ENCODE peak calls at places on chromosomes 13 and 19, in six cellular contexts. One of them, this sample, is unnamed.

GRCh38 chr13:21014666-21015170 is 46.7 kb downstream of the LATS2 start:
- DNase-seq in mesendoderm: no peak
- DNase-seq in IMR-90: peak
- DNase-seq in trophoblast cell: no peak
- DNase-seq in H9: no peak
- DNase-seq in H1: no peak
- DNase-seq in this sample: no peak

GRCh38 chr19:52670046-52670445 is 31.9 kb upstream of the ZNF83 start:
- DNase-seq in mesendoderm: peak
- DNase-seq in trophoblast cell: peak
- DNase-seq in H9: no peak
- DNase-seq in H1: no peak
- DNase-seq in IMR-90: no peak
- DNase-seq in this sample: no peak

GRCh38 chr19:2064788-2065524 is 13.9 kb upstream of the MKNK2 start:
- DNase-seq in IMR-90: no peak
- DNase-seq in H9: no peak
- DNase-seq in H1: no peak
- DNase-seq in trophoblast cell: no peak
- DNase-seq in mesendoderm: no peak
- DNase-seq in this sample: no peak

GRCh38 chr19:4969772-4970531 is 1.0 kb downstream of the KDM4B start:
- DNase-seq in mesendoderm: no peak
- DNase-seq in trophoblast cell: peak
- DNase-seq in IMR-90: no peak
- DNase-seq in H1: no peak
- DNase-seq in H9: no peak
- DNase-seq in this sample: peak

GRCh38 chr13:28429685-28430290 is 65.1 kb downstream of the FLT1 start:
- DNase-seq in H9: peak
- DNase-seq in trophoblast cell: peak
- DNase-seq in H1: peak
- DNase-seq in mesendoderm: peak
- DNase-seq in IMR-90: peak
- DNase-seq in this sample: no peak

GRCh38 chr19:22606954-22607652 is 27.0 kb upstream of the ZNF492 start:
- DNase-seq in mesendoderm: no peak
- DNase-seq in H9: no peak
- DNase-seq in IMR-90: no peak
- DNase-seq in trophoblast cell: no peak
- DNase-seq in H1: no peak
- DNase-seq in this sample: no peak

GRCh38 chr19:6693681-6694080 is 23.7 kb upstream of the TNFSF14 start:
- DNase-seq in trophoblast cell: no peak
- DNase-seq in H9: peak
- DNase-seq in IMR-90: no peak
- DNase-seq in H1: no peak
- DNase-seq in mesendoderm: no peak
- DNase-seq in this sample: no peak

GRCh38 chr13:71517004-71517403 is 350.0 kb downstream of the DACH1 start:
- DNase-seq in trophoblast cell: no peak
- DNase-seq in IMR-90: no peak
- DNase-seq in mesendoderm: no peak
- DNase-seq in H9: no peak
- DNase-seq in H1: no peak
- DNase-seq in this sample: no peak

GRCh38 chr19:10009714-10010224 is 535 bp downstream of the COL5A3 start:
- DNase-seq in H1: no peak
- DNase-seq in trophoblast cell: no peak
- DNase-seq in IMR-90: no peak
- DNase-seq in mesendoderm: no peak
- DNase-seq in H9: no peak
- DNase-seq in this sample: no peak

GRCh38 chr19:17306285-17306714 is 628 bp downstream of the MRPL34 start:
- DNase-seq in trophoblast cell: no peak
- DNase-seq in H1: no peak
- DNase-seq in IMR-90: no peak
- DNase-seq in H9: no peak
- DNase-seq in mesendoderm: no peak
- DNase-seq in this sample: no peak
- H3K23ac ChIP-seq in trophoblast cell: no peak
- H3K23ac ChIP-seq in H1: no peak
- H3K23ac ChIP-seq in IMR-90: peak
- H3K23ac ChIP-seq in H9: no peak
- H3K23ac ChIP-seq in mesendoderm: no peak
- H3K23ac ChIP-seq in this sample: peak

GRCh38 chr19:38650180-38650775 is 2.8 kb downstream of the ACTN4 start:
- DNase-seq in IMR-90: no peak
- DNase-seq in H9: no peak
- DNase-seq in trophoblast cell: no peak
- DNase-seq in H1: no peak
- DNase-seq in mesendoderm: no peak
- DNase-seq in this sample: no peak

GRCh38 chr19:38647368-38647965 is at the start of gene ACTN4:
- DNase-seq in H9: peak
- DNase-seq in H1: peak
- DNase-seq in mesendoderm: peak
- DNase-seq in IMR-90: peak
- DNase-seq in trophoblast cell: peak
- DNase-seq in this sample: peak

GRCh38 chr19:38649305-38650179 is 2.1 kb downstream of the ACTN4 start:
- DNase-seq in mesendoderm: no peak
- DNase-seq in IMR-90: no peak
- DNase-seq in H9: no peak
- DNase-seq in trophoblast cell: no peak
- DNase-seq in H1: no peak
- DNase-seq in this sample: no peak

GRCh38 chr19:38648789-38649304 is 1.4 kb downstream of the ACTN4 start:
- DNase-seq in mesendoderm: no peak
- DNase-seq in trophoblast cell: no peak
- DNase-seq in H9: no peak
- DNase-seq in H1: no peak
- DNase-seq in IMR-90: no peak
- DNase-seq in this sample: no peak

DNA sequence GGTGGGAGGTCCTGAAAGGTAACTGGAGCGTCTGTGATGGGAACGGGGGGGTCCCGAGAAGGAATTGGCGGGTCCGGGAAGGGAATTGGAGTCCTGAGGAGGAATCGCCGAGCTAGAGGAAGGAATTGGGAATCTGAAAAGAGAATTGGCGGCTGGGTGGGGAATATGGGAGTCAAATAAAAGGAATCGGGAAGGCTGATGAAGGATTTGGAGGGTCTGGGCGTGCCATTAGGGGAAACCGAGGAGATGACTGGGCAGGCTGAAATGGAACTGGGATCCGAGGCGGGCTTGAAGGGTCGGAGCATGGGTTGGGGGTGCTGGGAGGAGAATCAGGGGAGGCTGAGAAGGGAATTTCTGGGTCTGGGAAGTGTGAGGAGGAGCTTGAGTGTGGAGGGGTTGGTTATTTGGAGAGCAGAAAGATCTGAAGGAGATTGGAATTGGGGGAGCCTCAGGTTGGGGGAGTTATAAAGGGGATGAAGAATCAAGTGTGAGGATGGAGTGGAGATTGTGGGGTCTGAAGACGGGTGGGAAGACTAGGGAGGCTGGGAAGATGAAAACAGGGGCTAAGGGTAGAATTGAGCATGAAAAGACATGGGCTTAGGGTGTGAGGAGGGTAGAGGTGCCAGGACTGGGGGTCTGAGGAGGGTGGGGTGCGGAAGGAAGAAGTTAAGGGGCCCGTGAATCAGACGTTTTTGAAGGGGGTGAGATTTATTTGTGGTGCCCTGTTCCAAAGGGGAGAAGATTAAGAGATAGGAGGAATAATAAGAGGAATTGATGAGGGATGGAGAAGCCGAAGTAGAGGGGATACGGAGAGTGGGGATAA is 728 bp downstream of the ACTN4 start:
- DNase-seq in trophoblast cell: no peak
- DNase-seq in H9: no peak
- DNase-seq in IMR-90: no peak
- DNase-seq in mesendoderm: no peak
- DNase-seq in H1: no peak
- DNase-seq in this sample: no peak
- H3K23ac ChIP-seq in trophoblast cell: no peak
- H3K23ac ChIP-seq in H9: no peak
- H3K23ac ChIP-seq in IMR-90: peak
- H3K23ac ChIP-seq in mesendoderm: no peak
- H3K23ac ChIP-seq in H1: no peak
- H3K23ac ChIP-seq in this sample: peak

DNA sequence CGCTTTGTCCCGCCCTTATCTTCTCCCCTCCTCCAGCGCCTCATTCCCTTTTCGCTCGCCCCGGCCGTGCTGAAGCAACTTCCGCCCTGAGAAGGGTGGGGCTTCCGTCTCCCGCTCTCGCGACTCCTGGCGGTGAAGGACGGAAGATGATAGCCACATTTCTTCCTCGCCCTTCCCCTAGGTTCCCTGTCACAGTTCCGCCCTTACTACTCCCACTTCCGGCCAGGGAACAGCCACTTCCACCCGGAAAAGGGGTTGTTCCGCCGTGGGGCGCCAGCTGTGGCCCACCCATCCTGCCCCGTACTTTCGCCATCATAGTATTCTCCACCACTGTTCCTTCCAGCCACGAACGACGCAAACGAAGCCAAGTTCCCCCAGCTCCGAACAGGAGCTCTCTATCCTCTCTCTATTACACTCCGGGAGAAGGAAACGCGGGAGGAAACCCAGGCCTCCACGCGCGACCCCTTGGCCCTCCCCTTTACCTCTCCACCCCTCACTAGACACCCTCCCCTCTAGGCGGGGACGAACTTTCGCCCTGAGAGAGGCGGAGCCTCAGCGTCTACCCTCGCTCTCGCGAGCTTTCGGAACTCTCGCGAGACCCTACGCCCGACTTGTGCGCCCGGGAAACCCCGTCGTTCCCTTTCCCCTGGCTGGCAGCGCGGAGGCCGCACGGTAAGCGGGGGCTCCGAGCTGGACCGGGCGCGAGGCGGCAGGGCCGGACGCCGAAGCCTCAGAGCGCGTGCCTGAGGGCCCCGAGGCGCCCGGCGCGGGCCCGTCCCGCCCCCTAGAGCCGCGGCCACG is at the start of gene RPS19:
- DNase-seq in H9: peak
- DNase-seq in IMR-90: peak
- DNase-seq in mesendoderm: peak
- DNase-seq in H1: peak
- DNase-seq in trophoblast cell: peak
- DNase-seq in this sample: peak
- H3K23ac ChIP-seq in H9: no peak
- H3K23ac ChIP-seq in IMR-90: peak
- H3K23ac ChIP-seq in mesendoderm: peak
- H3K23ac ChIP-seq in H1: no peak
- H3K23ac ChIP-seq in trophoblast cell: no peak
- H3K23ac ChIP-seq in this sample: peak

DNA sequence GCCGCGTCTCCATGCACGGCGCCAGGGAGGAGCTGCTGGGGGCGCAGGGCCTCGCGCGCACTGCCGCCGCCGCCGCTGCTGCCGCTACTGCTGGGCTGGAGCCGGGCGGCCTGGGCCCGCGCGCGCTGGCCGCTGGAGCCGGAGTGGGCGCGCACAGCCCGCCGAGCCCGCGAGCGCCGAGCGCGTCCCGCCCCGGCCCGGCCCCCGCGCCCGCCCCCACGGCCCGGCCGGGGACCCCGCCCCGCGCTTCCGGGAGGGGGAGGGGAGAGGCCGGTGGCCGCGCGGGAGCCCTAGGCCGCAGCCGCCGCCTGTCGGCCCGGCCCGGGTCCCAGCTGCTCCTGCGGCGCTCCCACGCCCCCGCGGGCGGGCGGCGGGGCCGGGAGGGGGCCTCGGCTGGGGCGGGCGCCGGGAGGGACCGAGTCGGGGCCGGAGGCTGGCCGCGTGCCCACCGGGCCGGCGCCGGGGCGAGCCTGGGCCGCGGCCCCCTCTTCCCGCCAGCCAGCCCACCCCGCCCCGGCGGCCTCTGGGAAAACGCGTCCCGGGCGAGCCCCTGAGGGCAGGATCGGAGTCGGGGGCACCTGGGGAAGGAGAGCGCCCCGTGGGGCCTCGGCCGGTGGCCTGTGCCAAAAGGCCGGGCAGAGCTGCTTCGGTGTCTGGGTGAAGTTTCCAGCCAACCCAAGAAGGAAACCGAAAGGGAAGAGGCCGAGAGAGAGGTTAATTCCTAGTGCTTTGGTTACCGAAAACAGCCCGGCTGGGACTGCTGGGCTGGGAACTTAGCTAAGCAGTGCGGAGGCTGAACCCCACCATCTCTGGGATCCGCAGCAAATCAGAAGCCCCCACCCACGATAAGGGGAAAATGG is at the start of gene STK24:
- DNase-seq in IMR-90: peak
- DNase-seq in trophoblast cell: peak
- DNase-seq in mesendoderm: peak
- DNase-seq in H9: peak
- DNase-seq in H1: no peak
- DNase-seq in this sample: peak
- H3K23ac ChIP-seq in IMR-90: peak
- H3K23ac ChIP-seq in trophoblast cell: no peak
- H3K23ac ChIP-seq in mesendoderm: peak
- H3K23ac ChIP-seq in H9: no peak
- H3K23ac ChIP-seq in H1: no peak
- H3K23ac ChIP-seq in this sample: peak

GRCh38 chr13:111034811-111035210 is 80.3 kb upstream of the ARHGEF7 start:
- DNase-seq in H1: no peak
- DNase-seq in H9: no peak
- DNase-seq in trophoblast cell: peak
- DNase-seq in IMR-90: peak
- DNase-seq in mesendoderm: no peak
- DNase-seq in this sample: no peak
- H3K23ac ChIP-seq in H1: no peak
- H3K23ac ChIP-seq in H9: no peak
- H3K23ac ChIP-seq in trophoblast cell: no peak
- H3K23ac ChIP-seq in IMR-90: no peak
- H3K23ac ChIP-seq in mesendoderm: no peak
- H3K23ac ChIP-seq in this sample: no peak